ENCODE peak calls at places on chromosome 22, in eight cellular contexts. E is EH, G is GM18507, D is NCI-H2029, U is stromal cell of bone marrow, Z is ovary, W is HT1080, T is ACHN. K is an unnamed sample.

GRCh38 chr22:47373648-47374272 is 611.3 kb downstream of the TBC1D22A start:
- DNase-seq in T (no peak), Z (no peak), G (no peak), U (no peak), E (no peak), W (no peak), D (no peak), K (no peak)

GRCh38 chr22:19571207-19571795 is 47.1 kb upstream of the CLDN5 start:
- DNase-seq in W (no peak), Z (no peak), G (no peak), U (no peak), T (no peak), D (no peak), E (peak), K (no peak)

GRCh38 chr22:49751318-49751967 is 76.2 kb downstream of the BRD1 start:
- DNase-seq in E (no peak), G (no peak), T (no peak), W (no peak), Z (no peak), U (no peak), D (no peak), K (no peak)

GRCh38 chr22:46057206-46057605 is 80.2 kb upstream of the WNT7B start:
- DNase-seq in T (no peak), Z (peak), G (no peak), U (no peak), W (peak), E (peak), D (no peak), K (no peak)

GRCh38 chr22:22616636-22617035 is 27.8 kb upstream of the GGTLC2 start:
- DNase-seq in Z (no peak), W (no peak), G (no peak), U (no peak), T (no peak), E (no peak), D (no peak), K (no peak)

GRCh38 chr22:23363683-23364082 is 183.4 kb downstream of the BCR start:
- DNase-seq in W (no peak), U (no peak), D (no peak), G (no peak), Z (no peak), T (no peak), E (no peak), K (no peak)

GRCh38 chr22:39900306-39901227 is at the start of gene GRAP2:
- DNase-seq in T (no peak), D (no peak), E (no peak), W (no peak), U (no peak), G (peak), Z (no peak), K (no peak)

GRCh38 chr22:36330655-36331305 is 57.0 kb downstream of the MYH9 start:
- DNase-seq in W (peak), G (no peak), E (peak), U (no peak), D (peak), T (no peak), Z (no peak), K (no peak)

GRCh38 chr22:45602824-45603301 is 68.8 kb upstream of the ATXN10 start:
- DNase-seq in E (peak), D (peak), T (peak), U (no peak), Z (no peak), W (peak), G (no peak), K (no peak)

GRCh38 chr22:32206774-32207758 is 2.2 kb upstream of the RFPL2 start:
- DNase-seq in E (peak), Z (no peak), D (peak), U (no peak), T (peak), G (no peak), W (peak), K (peak)

GRCh38 chr22:46436595-46437163 is 100.7 kb downstream of the CELSR1 start:
- DNase-seq in G (no peak), U (no peak), D (no peak), W (peak), T (no peak), Z (no peak), E (peak), K (no peak)

GRCh38 chr22:49948116-49948515 is 12.5 kb upstream of the PIM3 start:
- DNase-seq in D (no peak), E (no peak), Z (no peak), U (no peak), G (no peak), W (no peak), T (no peak), K (no peak)

GRCh38 chr22:49373289-49373666 is 454.4 kb downstream of the BRD1 start:
- DNase-seq in D (no peak), T (no peak), G (no peak), U (no peak), Z (no peak), E (no peak), W (no peak), K (no peak)

GRCh38 chr22:36329217-36330078 is 58.3 kb downstream of the MYH9 start:
- DNase-seq in G (no peak), T (peak), W (peak), Z (peak), D (peak), U (peak), E (peak), K (peak)

GRCh38 chr22:50251472-50252054 is 498 bp upstream of the HDAC10 start:
- DNase-seq in T (no peak), Z (no peak), W (no peak), G (no peak), U (no peak), E (no peak), D (no peak), K (no peak)

GRCh38 chr22:47645450-47645914 is 883.0 kb downstream of the TBC1D22A start:
- DNase-seq in U (no peak), D (no peak), W (peak), T (no peak), E (no peak), Z (no peak), G (no peak), K (no peak)

GRCh38 chr22:44813416-44813815 is 61.0 kb downstream of the ARHGAP8 start:
- DNase-seq in T (no peak), E (no peak), U (no peak), D (no peak), G (no peak), W (no peak), Z (no peak), K (no peak)

GRCh38 chr22:19271856-19272535 is 19.5 kb downstream of the CLTCL1 start:
- DNase-seq in Z (no peak), W (no peak), E (peak), G (no peak), U (no peak), T (no peak), D (no peak), K (no peak)